ENCODE peak calls at places on chromosomes 2 and 18, in nine cellular contexts. T is nephron progenitor cell; G is smooth muscle cell of the brain vasculature; X is anterior cingulate cortex; W is stimulated activated CD8-positive, alpha-beta memory T cell treated with anti-CD3 and anti-CD28 coated beads, Interleukin-7, amount 100 ng/mL, for 4 hours; M is NCI-H748 treated with DMSO at 0.1 percent for 48 hours; N is left ventricle myocardium superior; B is posterior vena cava; S is fibroblast of gingiva. U is an unnamed sample.

GRCh38 chr2:36294290-36294689 is 61.3 kb upstream of the CRIM1 start:
- DNase-seq in S (no peak), B (no peak), T (no peak), G (no peak), N (no peak), X (no peak), W (no peak), M (no peak), U (no peak)

GRCh38 chr2:161708350-161708974 is 84.2 kb downstream of the SLC4A10 start:
- DNase-seq in T (no peak), B (no peak), M (no peak), W (no peak), N (no peak), X (no peak), S (no peak), G (no peak), U (no peak)

GRCh38 chr2:14930441-14930840 is 297.9 kb downstream of the LRATD1 start:
- DNase-seq in X (no peak), M (no peak), T (no peak), W (no peak), G (no peak), B (no peak), S (no peak), N (no peak), U (no peak)

GRCh38 chr18:42412896-42413295 is 457.9 kb downstream of the PIK3C3 start:
- DNase-seq in G (no peak), B (no peak), X (no peak), N (no peak), S (no peak), M (no peak), W (no peak), T (no peak), U (no peak)

GRCh38 chr18:7980136-7980535 is 413.0 kb downstream of the PTPRM start:
- DNase-seq in T (no peak), W (no peak), M (no peak), S (no peak), B (no peak), G (no peak), X (no peak), N (no peak), U (no peak)

GRCh38 chr2:29528891-29529520 is 392.4 kb downstream of the ALK start:
- DNase-seq in G (no peak), X (peak), W (no peak), M (no peak), B (peak), T (no peak), S (peak), N (peak), U (no peak)

GRCh38 chr2:55590810-55591440 is 26.5 kb downstream of the PPP4R3B start:
- DNase-seq in G (no peak), N (no peak), T (no peak), X (no peak), S (no peak), M (no peak), W (no peak), B (no peak), U (no peak)

GRCh38 chr2:105569616-105570015 is 170.8 kb upstream of the FHL2 start:
- DNase-seq in B (no peak), T (no peak), W (no peak), M (no peak), N (no peak), G (no peak), S (no peak), X (no peak), U (no peak)

GRCh38 chr2:132593171-132593570 is 76.8 kb downstream of the LYPD1 start:
- DNase-seq in W (no peak), N (no peak), G (no peak), B (no peak), S (no peak), M (no peak), T (no peak), X (no peak), U (no peak)

GRCh38 chr18:70181015-70181414 is 24.5 kb downstream of the RTTN start:
- DNase-seq in G (no peak), S (peak), N (no peak), B (no peak), W (no peak), T (no peak), M (no peak), X (no peak), U (no peak)

GRCh38 chr2:238908960-238909951 is 61.4 kb downstream of the TWIST2 start:
- DNase-seq in B (peak), G (no peak), S (peak), N (peak), W (no peak), X (no peak), M (no peak), T (peak), U (no peak)

GRCh38 chr2:46230115-46230571 is 67.1 kb upstream of the EPAS1 start:
- DNase-seq in B (no peak), G (no peak), W (no peak), M (no peak), T (no peak), S (peak), X (no peak), N (peak), U (no peak)

GRCh38 chr2:145158051-145158586 is 638.2 kb upstream of the ZEB2 start:
- DNase-seq in X (no peak), N (peak), T (no peak), G (peak), W (no peak), B (peak), M (no peak), S (peak), U (no peak)

GRCh38 chr2:10208736-10209135 is 86.2 kb downstream of the RRM2 start:
- DNase-seq in W (no peak), S (no peak), X (no peak), G (no peak), B (peak), T (no peak), M (no peak), N (peak), U (no peak)

GRCh38 chr2:238267341-238267710 is 21.1 kb downstream of the PER2 start:
- DNase-seq in G (no peak), N (peak), M (no peak), B (no peak), W (no peak), X (no peak), T (no peak), S (no peak), U (no peak)

GRCh38 chr18:79384834-79385233 is 10.9 kb upstream of the NFATC1 start:
- DNase-seq in N (no peak), T (no peak), W (no peak), G (no peak), X (no peak), M (no peak), S (no peak), B (no peak), U (no peak)

GRCh38 chr2:232537079-232537478 is 2.4 kb upstream of the CHRNG start:
- DNase-seq in B (peak), S (no peak), T (no peak), G (no peak), N (peak), W (no peak), M (no peak), X (no peak), U (no peak)

GRCh38 chr2:46831037-46831868 is 84.4 kb downstream of the MCFD2 start:
- DNase-seq in N (no peak), S (peak), B (no peak), G (no peak), M (no peak), X (no peak), T (no peak), W (no peak), U (no peak)

GRCh38 chr2:229282758-229283546 is 11.9 kb upstream of the PID1 start:
- DNase-seq in G (no peak), M (no peak), T (no peak), S (peak), X (no peak), W (no peak), N (no peak), B (no peak), U (no peak)

U was measured in NCI-H187.